ENCODE peak calls at places on chromosome 1, in six cellular contexts. W is esophagus muscularis mucosa, R is HepG2, P is K562, G is sigmoid colon, Q is transverse colon. X is an unnamed sample.

GRCh38 chr1:32988665-32989064 is 24.1 kb upstream of the RNF19B start:
- DNase-seq in W (no peak), R (no peak), P (no peak), G (peak), Q (no peak), X (no peak)

GRCh38 chr1:60311838-60312237 is 238.3 kb upstream of the C1orf87 start:
- DNase-seq in W (no peak), R (no peak), P (no peak), G (no peak), Q (no peak), X (no peak)

GRCh38 chr1:113565621-113566020 is 175.3 kb downstream of the MAGI3 start:
- DNase-seq in W (no peak), R (no peak), P (no peak), G (no peak), Q (no peak), X (no peak)

GRCh38 chr1:75614455-75615379 is 3.8 kb upstream of the SLC44A5 start:
- DNase-seq in W (no peak), R (peak), P (peak), G (no peak), Q (peak), X (peak)

GRCh38 chr1:21764615-21765423 is 18.1 kb downstream of the USP48 start:
- DNase-seq in W (no peak), R (no peak), P (no peak), G (no peak), Q (no peak), X (peak)

GRCh38 chr1:27656157-27656893 is 15.7 kb downstream of the IFI6 start:
- DNase-seq in W (no peak), R (no peak), P (no peak), G (peak), Q (peak), X (no peak)

GRCh38 chr1:174969977-174970376 is 29.8 kb upstream of the CACYBP start:
- DNase-seq in W (no peak), R (no peak), P (no peak), G (no peak), Q (no peak), X (no peak)

GRCh38 chr1:92030701-92031107 is 919 bp downstream of the EPHX4 start:
- DNase-seq in W (no peak), R (peak), P (no peak), G (no peak), Q (no peak), X (no peak)

GRCh38 chr1:160827418-160827817 is 31.4 kb downstream of the LY9 start:
- DNase-seq in W (no peak), R (no peak), P (no peak), G (no peak), Q (no peak), X (no peak)

GRCh38 chr1:168709407-168709891 is 19.6 kb downstream of the DPT start:
- DNase-seq in W (no peak), R (no peak), P (no peak), G (no peak), Q (no peak), X (no peak)
- TF ChIP-seq EP300 in W (no peak), R (no peak), P (no peak), G (no peak), Q (no peak), X (no peak)

DNA sequence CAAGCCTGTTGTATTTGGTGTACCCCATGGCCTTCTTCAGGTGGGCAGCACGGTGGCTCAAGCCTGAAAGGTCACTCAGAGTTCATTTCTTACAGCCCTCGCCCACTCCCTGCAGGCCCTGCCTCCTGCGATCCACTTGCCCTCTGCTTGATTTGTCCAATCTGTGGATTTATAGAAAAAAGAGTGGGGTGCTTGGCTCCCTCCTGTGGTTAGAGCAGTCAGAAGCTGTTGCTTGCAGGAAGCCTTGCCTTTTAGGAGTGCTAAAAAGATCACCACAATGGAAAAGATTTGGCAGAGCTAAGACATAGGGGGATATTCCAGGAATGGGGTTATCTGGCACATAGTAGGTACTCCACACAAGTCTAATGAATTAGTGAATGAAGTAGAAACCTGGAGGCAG is 108.0 kb upstream of the TRABD2B start:
- DNase-seq in W (no peak), R (no peak), P (no peak), G (no peak), Q (no peak), X (no peak)
- TF ChIP-seq CTCF in W (no peak), R (no peak), P (no peak), G (no peak), Q (no peak), X (no peak)

DNA sequence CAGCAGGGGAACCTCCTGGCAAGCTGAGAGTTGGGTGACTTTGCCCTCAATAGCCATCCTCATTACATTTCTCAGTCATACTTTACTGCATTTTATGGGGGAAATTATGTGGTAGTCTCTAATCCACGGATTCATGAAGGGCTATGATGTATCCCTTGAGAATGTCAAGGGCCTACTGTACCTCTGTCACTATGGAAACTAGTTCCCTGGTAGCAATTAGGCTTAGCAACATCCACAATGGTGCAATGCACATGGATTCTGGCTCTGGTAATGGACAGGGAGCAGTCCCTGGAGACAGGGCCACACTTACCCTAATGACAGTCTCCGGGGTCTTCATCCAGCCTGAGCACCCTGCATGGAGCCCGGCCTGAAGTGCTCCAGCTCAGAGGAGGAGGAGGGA is 26.5 kb downstream of the LRRN2 start:
- DNase-seq in W (no peak), R (no peak), P (no peak), G (no peak), Q (no peak), X (no peak)
- TF ChIP-seq POLR2AphosphoS5 in W (no peak), R (no peak), P (no peak), G (no peak), Q (no peak), X (no peak)

DNA sequence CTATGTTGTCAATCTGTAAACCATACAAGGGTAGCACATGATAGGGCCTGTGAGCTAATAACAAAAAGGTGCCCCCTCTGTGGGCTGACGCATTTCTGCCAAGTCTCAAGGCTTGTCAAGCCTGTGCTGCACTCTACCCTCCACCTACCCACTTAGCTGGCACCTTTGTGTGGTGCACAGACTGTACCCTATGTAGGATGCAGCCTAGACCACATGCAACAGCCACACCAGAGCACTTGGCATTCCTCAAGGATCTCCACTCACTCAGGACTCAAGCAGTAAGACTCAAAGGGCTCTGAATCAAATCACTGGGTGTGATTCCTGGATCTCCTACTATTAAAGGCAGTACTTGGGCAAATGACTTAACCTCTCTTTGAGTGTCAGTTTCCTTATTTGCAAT is 133.5 kb downstream of the BEND5 start:
- DNase-seq in W (no peak), R (no peak), P (no peak), G (no peak), Q (no peak), X (no peak)
- TF ChIP-seq EP300 in W (no peak), R (no peak), P (no peak), G (no peak), Q (no peak), X (no peak)

GRCh38 chr1:234911787-234912186 is 216.8 kb downstream of the TOMM20 start:
- DNase-seq in W (no peak), R (no peak), P (no peak), G (peak), Q (no peak), X (no peak)

GRCh38 chr1:234914606-234915290 is 213.9 kb downstream of the TOMM20 start:
- DNase-seq in W (no peak), R (no peak), P (no peak), G (peak), Q (no peak), X (peak)

GRCh38 chr1:234909851-234910250 is 218.8 kb downstream of the TOMM20 start:
- DNase-seq in W (no peak), R (no peak), P (no peak), G (no peak), Q (no peak), X (no peak)

GRCh38 chr1:234913771-234914170 is 214.9 kb downstream of the TOMM20 start:
- DNase-seq in W (no peak), R (no peak), P (no peak), G (peak), Q (no peak), X (peak)

GRCh38 chr1:234912541-234913312 is 215.9 kb downstream of the TOMM20 start:
- DNase-seq in W (no peak), R (no peak), P (no peak), G (peak), Q (no peak), X (peak)
- TF ChIP-seq CTCF in W (peak), R (peak), P (peak), G (no peak), Q (no peak), X (no peak)

GRCh38 chr1:207978441-207978840 is 67.5 kb upstream of the CD34 start:
- DNase-seq in W (no peak), R (no peak), P (no peak), G (no peak), Q (no peak), X (no peak)
- TF ChIP-seq POLR2AphosphoS5 in W (no peak), R (no peak), P (no peak), G (no peak), Q (no peak), X (no peak)

X was measured in stomach.